ENCODE peak calls at places on chromosome 22, in four cellular contexts. One of them, this sample, is unnamed.

GRCh38 chr22:32836286-32836859 is 34.9 kb downstream of the TIMP3 start:
- DNase-seq in CD8-positive, alpha-beta T cell: no peak
- DNase-seq in naive thymus-derived CD4-positive, alpha-beta T cell: no peak
- DNase-seq in HCT116: no peak
- DNase-seq in this sample: no peak

GRCh38 chr22:50444663-50445062 is 30.2 kb downstream of the SBF1 start:
- DNase-seq in CD8-positive, alpha-beta T cell: no peak
- DNase-seq in naive thymus-derived CD4-positive, alpha-beta T cell: no peak
- DNase-seq in HCT116: peak; percentile 6
- DNase-seq in this sample: no peak

GRCh38 chr22:27983361-27983791 is 64.3 kb upstream of the PITPNB start:
- DNase-seq in CD8-positive, alpha-beta T cell: no peak
- DNase-seq in naive thymus-derived CD4-positive, alpha-beta T cell: no peak
- DNase-seq in HCT116: no peak
- DNase-seq in this sample: no peak

GRCh38 chr22:38413085-38414008 is 41.7 kb downstream of the KCNJ4 start:
- DNase-seq in CD8-positive, alpha-beta T cell: peak; percentile 9
- DNase-seq in naive thymus-derived CD4-positive, alpha-beta T cell: no peak
- DNase-seq in HCT116: no peak
- DNase-seq in this sample: no peak

GRCh38 chr22:26169312-26170111 is at the start of gene SEZ6L:
- DNase-seq in CD8-positive, alpha-beta T cell: no peak
- DNase-seq in naive thymus-derived CD4-positive, alpha-beta T cell: peak; percentile 12
- DNase-seq in HCT116: no peak
- DNase-seq in this sample: no peak

GRCh38 chr22:48968201-48968959 is 859.3 kb downstream of the BRD1 start:
- DNase-seq in CD8-positive, alpha-beta T cell: no peak
- DNase-seq in naive thymus-derived CD4-positive, alpha-beta T cell: no peak
- DNase-seq in HCT116: peak; percentile 23
- DNase-seq in this sample: no peak

GRCh38 chr22:30314918-30315317 is 11.8 kb downstream of the TBC1D10A start:
- DNase-seq in CD8-positive, alpha-beta T cell: peak; percentile 43
- DNase-seq in naive thymus-derived CD4-positive, alpha-beta T cell: no peak
- DNase-seq in HCT116: no peak
- DNase-seq in this sample: no peak

GRCh38 chr22:31218565-31219262 is 6.6 kb downstream of the LIMK2 start:
- DNase-seq in CD8-positive, alpha-beta T cell: no peak
- DNase-seq in naive thymus-derived CD4-positive, alpha-beta T cell: no peak
- DNase-seq in HCT116: no peak
- DNase-seq in this sample: no peak

GRCh38 chr22:49014227-49015201 is 813.2 kb downstream of the BRD1 start:
- DNase-seq in CD8-positive, alpha-beta T cell: no peak
- DNase-seq in naive thymus-derived CD4-positive, alpha-beta T cell: no peak
- DNase-seq in HCT116: no peak
- DNase-seq in this sample: no peak

GRCh38 chr22:30309981-30310672 is 16.6 kb downstream of the TBC1D10A start:
- DNase-seq in CD8-positive, alpha-beta T cell: no peak
- DNase-seq in naive thymus-derived CD4-positive, alpha-beta T cell: no peak
- DNase-seq in HCT116: no peak
- DNase-seq in this sample: no peak

GRCh38 chr22:41801886-41802285 is 1.4 kb downstream of the CCDC134 start:
- DNase-seq in CD8-positive, alpha-beta T cell: no peak
- DNase-seq in naive thymus-derived CD4-positive, alpha-beta T cell: no peak
- DNase-seq in HCT116: no peak
- DNase-seq in this sample: no peak

GRCh38 chr22:31789803-31790202 is 36.0 kb downstream of the DEPDC5 start:
- DNase-seq in CD8-positive, alpha-beta T cell: no peak
- DNase-seq in naive thymus-derived CD4-positive, alpha-beta T cell: no peak
- DNase-seq in HCT116: no peak
- DNase-seq in this sample: no peak

DNA sequence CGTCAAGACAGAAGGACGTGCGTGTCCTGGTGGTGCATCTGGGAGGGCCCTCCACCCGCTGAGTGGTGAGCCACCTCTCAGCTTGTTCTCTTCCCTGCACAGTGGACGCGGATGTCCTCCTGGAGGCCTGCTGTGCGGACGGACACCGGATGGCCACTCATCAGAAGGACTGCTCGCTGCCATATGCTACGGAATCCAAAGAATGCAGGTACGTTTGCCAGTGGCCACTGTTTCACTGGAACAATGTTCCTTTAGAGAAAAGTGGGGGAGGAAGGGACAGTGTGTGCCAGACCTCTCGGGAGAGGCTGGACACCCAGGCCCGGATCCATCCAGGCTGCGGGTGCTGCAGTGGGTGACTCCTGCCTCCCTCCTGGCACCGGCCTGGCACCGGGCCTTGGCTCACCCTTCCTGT is 15.9 kb downstream of the FBLN1 start:
- DNase-seq in CD8-positive, alpha-beta T cell: no peak
- DNase-seq in naive thymus-derived CD4-positive, alpha-beta T cell: no peak
- DNase-seq in HCT116: no peak
- DNase-seq in this sample: no peak
- H3K4me1 ChIP-seq in CD8-positive, alpha-beta T cell: no peaks in the 10 kb centered on the region
- H3K4me1 ChIP-seq in naive thymus-derived CD4-positive, alpha-beta T cell: no peaks in the 10 kb centered on the region
- H3K4me1 ChIP-seq in HCT116: peaks cover 9% of the 10 kb centered on the region
- H3K4me1 ChIP-seq in this sample: peaks cover 21% of the 10 kb centered on the region

DNA sequence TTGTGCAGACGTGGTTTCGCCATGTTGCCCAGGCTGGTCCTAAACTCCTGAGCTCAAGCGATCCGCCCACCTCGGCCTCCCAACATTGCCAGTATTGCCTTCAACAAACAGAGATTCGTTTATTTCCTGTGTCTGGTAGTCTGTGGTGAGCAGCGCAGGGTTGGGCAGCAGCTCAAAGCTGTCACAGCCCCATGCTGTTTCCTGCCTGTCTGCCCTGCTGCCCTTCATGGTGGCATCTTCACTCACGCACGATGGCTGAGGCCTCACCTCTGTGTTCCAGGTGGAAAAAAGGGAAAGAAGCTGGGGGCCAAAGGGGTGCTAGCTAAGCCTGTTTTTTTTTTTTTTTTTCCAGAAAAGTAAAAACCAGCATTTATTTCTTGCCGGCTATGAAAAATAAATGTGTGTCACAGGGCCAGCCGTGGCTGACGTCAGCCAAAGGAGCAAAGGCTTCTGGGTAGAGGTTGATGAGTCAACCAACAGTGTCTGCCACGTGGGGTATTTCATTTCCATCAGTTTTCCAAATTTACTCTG is 28.8 kb downstream of the TBC1D22A start:
- DNase-seq in CD8-positive, alpha-beta T cell: peak; percentile 85
- DNase-seq in naive thymus-derived CD4-positive, alpha-beta T cell: peak; percentile 51
- DNase-seq in HCT116: no peak
- DNase-seq in this sample: peak; percentile 20
- H3K4me1 ChIP-seq in CD8-positive, alpha-beta T cell: peaks cover 36% of the 10 kb centered on the region
- H3K4me1 ChIP-seq in naive thymus-derived CD4-positive, alpha-beta T cell: peaks cover 35% of the 10 kb centered on the region
- H3K4me1 ChIP-seq in HCT116: peaks cover 4% of the 10 kb centered on the region
- H3K4me1 ChIP-seq in this sample: no peaks in the 10 kb centered on the region

GRCh38 chr22:24147666-24148065 is 33.6 kb upstream of the SUSD2 start:
- DNase-seq in CD8-positive, alpha-beta T cell: no peak
- DNase-seq in naive thymus-derived CD4-positive, alpha-beta T cell: no peak
- DNase-seq in HCT116: no peak
- DNase-seq in this sample: no peak

GRCh38 chr22:24146791-24147353 is 34.4 kb upstream of the SUSD2 start:
- DNase-seq in CD8-positive, alpha-beta T cell: no peak
- DNase-seq in naive thymus-derived CD4-positive, alpha-beta T cell: no peak
- DNase-seq in HCT116: no peak
- DNase-seq in this sample: no peak

GRCh38 chr22:24148586-24148985 is 32.7 kb upstream of the SUSD2 start:
- DNase-seq in CD8-positive, alpha-beta T cell: no peak
- DNase-seq in naive thymus-derived CD4-positive, alpha-beta T cell: no peak
- DNase-seq in HCT116: no peak
- DNase-seq in this sample: no peak

GRCh38 chr22:24146190-24146616 is 35.1 kb upstream of the SUSD2 start:
- DNase-seq in CD8-positive, alpha-beta T cell: peak; percentile 49
- DNase-seq in naive thymus-derived CD4-positive, alpha-beta T cell: no peak
- DNase-seq in HCT116: no peak
- DNase-seq in this sample: peak; percentile 80

DNA sequence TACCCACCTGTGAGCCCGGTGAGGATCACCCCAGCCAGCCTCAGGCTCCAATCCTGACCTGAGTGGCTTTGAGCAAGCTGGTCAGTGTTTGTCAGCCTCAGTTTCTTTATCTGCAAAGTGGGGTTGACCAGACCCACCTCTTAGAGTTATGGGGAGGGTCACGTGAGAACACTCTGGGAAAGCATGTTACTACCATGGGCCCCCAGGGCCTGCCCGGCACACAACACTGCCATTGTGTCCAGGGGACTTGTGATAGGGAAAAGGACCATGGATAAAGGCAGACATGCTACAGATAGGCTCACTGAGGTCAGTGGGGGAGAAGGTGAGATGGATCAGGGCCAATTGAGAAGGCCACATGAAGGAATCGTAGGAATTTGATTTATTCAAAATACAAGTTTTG is 32.1 kb upstream of the SUSD2 start:
- DNase-seq in CD8-positive, alpha-beta T cell: no peak
- DNase-seq in naive thymus-derived CD4-positive, alpha-beta T cell: no peak
- DNase-seq in HCT116: no peak
- DNase-seq in this sample: no peak
- H3K4me1 ChIP-seq in CD8-positive, alpha-beta T cell: peaks cover 91% of the 10 kb centered on the region
- H3K4me1 ChIP-seq in naive thymus-derived CD4-positive, alpha-beta T cell: peaks cover 41% of the 10 kb centered on the region
- H3K4me1 ChIP-seq in HCT116: peaks cover 16% of the 10 kb centered on the region
- H3K4me1 ChIP-seq in this sample: peaks cover 38% of the 10 kb centered on the region

DNA sequence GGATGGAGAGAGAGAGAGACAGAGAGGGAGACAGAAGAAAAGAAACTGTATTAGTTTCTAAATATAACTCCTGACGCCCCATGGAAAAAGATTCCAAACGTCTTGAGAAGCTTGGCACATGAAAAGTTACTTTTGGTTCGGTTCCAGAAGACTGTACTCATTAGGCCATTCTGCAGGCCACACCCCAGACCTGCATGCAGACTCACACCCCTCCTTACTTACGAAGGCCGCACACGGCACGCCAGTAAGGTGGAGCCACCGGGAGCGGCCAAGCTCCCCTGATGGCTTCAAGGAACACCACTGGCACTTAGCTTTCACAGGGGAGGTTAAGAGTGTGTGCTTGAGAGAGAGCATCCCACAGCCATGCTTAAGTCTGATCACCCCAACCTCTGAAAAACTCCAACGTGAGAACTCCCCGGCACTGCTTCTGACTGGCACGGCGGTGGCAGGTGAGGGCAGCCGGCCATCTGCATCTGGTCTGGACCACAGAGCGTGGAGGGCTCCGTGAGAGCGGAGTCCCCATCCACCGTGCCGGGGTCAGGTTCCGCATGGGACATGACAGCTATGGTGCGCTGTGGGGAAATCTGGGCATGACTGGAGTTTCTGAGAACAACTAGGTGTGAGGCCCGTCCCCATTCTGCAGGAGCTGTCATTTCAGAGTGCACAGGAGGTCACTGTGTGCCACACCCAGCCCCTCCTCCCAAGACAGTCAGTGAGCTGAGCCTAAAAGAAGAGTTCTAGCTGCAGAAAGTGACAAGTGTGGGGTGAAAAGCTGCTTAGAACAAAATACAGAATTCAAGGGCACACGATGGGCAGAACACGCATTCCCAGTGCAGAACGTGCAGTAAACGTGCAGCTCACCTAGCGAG is 62.4 kb downstream of the MYH9 start:
- DNase-seq in CD8-positive, alpha-beta T cell: no peak
- DNase-seq in naive thymus-derived CD4-positive, alpha-beta T cell: no peak
- DNase-seq in HCT116: no peak
- DNase-seq in this sample: no peak
- H3K4me1 ChIP-seq in CD8-positive, alpha-beta T cell: peaks cover 35% of the 10 kb centered on the region
- H3K4me1 ChIP-seq in naive thymus-derived CD4-positive, alpha-beta T cell: peaks cover 28% of the 10 kb centered on the region
- H3K4me1 ChIP-seq in HCT116: peaks cover 30% of the 10 kb centered on the region
- H3K4me1 ChIP-seq in this sample: peaks cover 23% of the 10 kb centered on the region